ENCODE peak calls at places on chromosomes 7 and 10, in eight cellular contexts. E is AG10803; M is T1000; P is ACHN; S is DMS153; H is AG04450; X is cardiac muscle cell; O is CD8-positive, alpha-beta memory T cell. T is an unnamed sample.

GRCh38 chr10:68576118-68576517 is 16.0 kb downstream of the TET1 start:
- DNase-seq in P (no peak), M (no peak), X (no peak), O (no peak), H (no peak), S (no peak), E (no peak), T (no peak)

GRCh38 chr10:114064151-114065045 is 20.7 kb downstream of the ADRB1 start:
- DNase-seq in P (no peak), O (no peak), M (no peak), X (peak), S (no peak), E (no peak), H (no peak), T (no peak)

GRCh38 chr10:72487521-72487920 is 132.8 kb upstream of the DNAJB12 start:
- DNase-seq in S (no peak), M (no peak), X (no peak), O (no peak), E (no peak), H (no peak), P (no peak), T (no peak)

GRCh38 chr10:4315529-4315928 is 510.5 kb upstream of the AKR1E2 start:
- DNase-seq in H (peak), X (no peak), S (no peak), E (peak), O (no peak), M (no peak), P (no peak), T (no peak)

GRCh38 chr7:132075573-132075972 is 500.7 kb downstream of the PLXNA4 start:
- DNase-seq in H (no peak), S (no peak), M (no peak), X (no peak), O (no peak), E (no peak), P (no peak), T (no peak)

GRCh38 chr10:131983780-131984179 is 2.1 kb upstream of the BNIP3 start:
- DNase-seq in X (no peak), P (no peak), E (peak), H (peak), S (no peak), M (peak), O (no peak), T (peak)

GRCh38 chr10:86402283-86402931 is 35.8 kb upstream of the GRID1 start:
- DNase-seq in P (peak), E (peak), H (no peak), O (no peak), X (no peak), M (no peak), S (peak), T (no peak)

GRCh38 chr7:33418251-33418701 is 288.9 kb downstream of the BBS9 start:
- DNase-seq in X (no peak), P (no peak), E (peak), S (no peak), O (no peak), M (peak), H (no peak), T (no peak)

GRCh38 chr10:93288679-93289634 is 193.2 kb downstream of the MYOF start:
- DNase-seq in E (peak), P (peak), S (peak), H (peak), X (peak), M (peak), O (peak), T (peak)

GRCh38 chr10:126565456-126565855 is 105.0 kb downstream of the C10orf90 start:
- DNase-seq in S (no peak), E (peak), O (no peak), M (no peak), P (no peak), H (no peak), X (no peak), T (no peak)

GRCh38 chr7:88116395-88116794 is 103.4 kb downstream of the SRI start:
- DNase-seq in P (no peak), H (no peak), M (peak), O (no peak), E (no peak), X (no peak), S (no peak), T (no peak)

GRCh38 chr7:102883098-102883860 is 29.5 kb upstream of the LRRC17 start:
- DNase-seq in P (no peak), M (no peak), S (no peak), O (no peak), E (peak), H (no peak), X (no peak), T (peak)

GRCh38 chr7:101664390-101664789 is 35.3 kb upstream of the MYL10 start:
- DNase-seq in P (no peak), X (no peak), M (no peak), S (no peak), H (no peak), E (no peak), O (no peak), T (no peak)

GRCh38 chr10:121485443-121486139 is 112.7 kb downstream of the FGFR2 start:
- DNase-seq in X (no peak), S (no peak), O (no peak), M (no peak), P (no peak), E (no peak), H (no peak), T (no peak)

GRCh38 chr10:112209534-112210200 is 26.1 kb upstream of the GPAM start:
- DNase-seq in O (no peak), P (no peak), X (no peak), E (peak), H (no peak), M (no peak), S (no peak), T (no peak)

GRCh38 chr7:110677405-110677804 is 413.5 kb upstream of the LRRN3 start:
- DNase-seq in X (peak), S (no peak), H (no peak), O (no peak), E (no peak), M (no peak), P (no peak), T (no peak)

GRCh38 chr10:17787087-17787942 is 21.8 kb upstream of the MRC1 start:
- DNase-seq in E (peak), P (peak), H (peak), S (no peak), M (no peak), O (no peak), X (no peak), T (peak)

GRCh38 chr7:149496642-149497391 is 792 bp downstream of the ZNF746 start:
- DNase-seq in H (no peak), O (peak), X (peak), P (peak), S (no peak), E (peak), M (no peak), T (no peak)

GRCh38 chr10:68106656-68107055 is 2.6 kb upstream of the MYPN start:
- DNase-seq in H (peak), M (peak), S (no peak), E (peak), O (no peak), X (no peak), P (no peak), T (peak)

GRCh38 chr10:122981066-122981464 is 864 bp downstream of the PSTK start:
- DNase-seq in S (no peak), X (peak), P (peak), H (no peak), M (no peak), O (no peak), E (peak), T (peak)

GRCh38 chr10:44627591-44628354 is 242.9 kb upstream of the CXCL12 start:
- DNase-seq in O (no peak), E (peak), H (peak), P (no peak), S (no peak), X (no peak), M (no peak), T (no peak)

GRCh38 chr7:155824195-155824915 is 12.1 kb upstream of the SHH start:
- DNase-seq in E (no peak), M (no peak), X (no peak), S (no peak), H (no peak), P (no peak), O (no peak), T (no peak)

GRCh38 chr10:43825421-43825820 is 176.7 kb upstream of the ZNF32 start:
- DNase-seq in S (no peak), E (no peak), M (no peak), P (no peak), O (no peak), X (no peak), H (no peak), T (no peak)

GRCh38 chr7:55163733-55164132 is 144.9 kb downstream of the EGFR start:
- DNase-seq in M (no peak), X (peak), O (no peak), P (no peak), S (no peak), H (no peak), E (no peak), T (no peak)

T was measured in kidney glomerular epithelial cell.